ENCODE peak calls at places on chromosome 1, in five cellular contexts. U is activated T-helper 1 cell treated with anti-CD3 and anti-CD28 coated beads, Interleukin-2, amount 50 U/mL, for 16 hours; Z is iPS-NIHi11; T is fibroblast of pulmonary artery; Q is GM12891. G is an unnamed sample.

GRCh38 chr1:32464716-32465540 is at the start of gene ZBTB8B:
- DNase-seq in U (peak; percentile 4), Z (peak; percentile 100), T (peak; percentile 84), Q (peak; percentile 62), G (peak; percentile 95)

GRCh38 chr1:44355582-44356305 is 687 bp upstream of the ERI3 start:
- DNase-seq in U (no peak), Z (no peak), T (no peak), Q (no peak), G (no peak)

GRCh38 chr1:230427477-230427876 is 1.3 kb upstream of the PGBD5 start:
- DNase-seq in U (no peak), Z (no peak), T (no peak), Q (no peak), G (no peak)

GRCh38 chr1:226566234-226566633 is 17.7 kb downstream of the STUM start:
- DNase-seq in U (no peak), Z (no peak), T (no peak), Q (no peak), G (no peak)

GRCh38 chr1:210394281-210394798 is 65.6 kb downstream of the HHAT start:
- DNase-seq in U (no peak), Z (no peak), T (no peak), Q (no peak), G (peak; percentile 80)

GRCh38 chr1:94778808-94779207 is 41.3 kb upstream of the SLC44A3 start:
- DNase-seq in U (no peak), Z (no peak), T (no peak), Q (no peak), G (peak; percentile 19)

GRCh38 chr1:86159800-86160199 is 3.2 kb upstream of the COL24A1 start:
- DNase-seq in U (no peak), Z (no peak), T (no peak), Q (no peak), G (no peak)

GRCh38 chr1:185439727-185440415 is 122.8 kb upstream of the IVNS1ABP start:
- DNase-seq in U (no peak), Z (no peak), T (peak; percentile 70), Q (peak; percentile 1), G (peak; percentile 56)

GRCh38 chr1:160018900-160019299 is 12.9 kb downstream of the PIGM start:
- DNase-seq in U (no peak), Z (no peak), T (peak; percentile 38), Q (no peak), G (peak; percentile 64)

G was measured in astrocyte of the hippocampus.